ENCODE peak calls at places on chromosome 1, in eight cellular contexts. L, T, Y, N, O, B, I and H are unnamed samples.

GRCh38 chr1:161932668-161933067 is 91.0 kb downstream of the OLFML2B start:
- DNase-seq in L (no peak), T (peak), Y (no peak), N (no peak), O (no peak), B (no peak), I (no peak), H (no peak)

GRCh38 chr1:34268311-34269042 is 91.8 kb downstream of the C1orf94 start:
- DNase-seq in L (no peak), T (no peak), Y (peak), N (no peak), O (no peak), B (no peak), I (peak), H (no peak)

GRCh38 chr1:92980732-92981647 is 19.7 kb upstream of the DIPK1A start:
- DNase-seq in L (no peak), T (no peak), Y (no peak), N (no peak), O (no peak), B (no peak), I (no peak), H (no peak)

GRCh38 chr1:22318279-22318983 is 133.2 kb upstream of the ZBTB40 start:
- DNase-seq in L (no peak), T (no peak), Y (no peak), N (no peak), O (no peak), B (no peak), I (no peak), H (no peak)

GRCh38 chr1:207911983-207912760 is 1.2 kb upstream of the CD34 start:
- DNase-seq in L (no peak), T (no peak), Y (no peak), N (no peak), O (no peak), B (no peak), I (no peak), H (no peak)

GRCh38 chr1:15287035-15287434 is 40.0 kb downstream of the FHAD1 start:
- DNase-seq in L (no peak), T (no peak), Y (no peak), N (no peak), O (no peak), B (no peak), I (no peak), H (no peak)

GRCh38 chr1:227357229-227358078 is 39.2 kb upstream of the CDC42BPA start:
- DNase-seq in L (no peak), T (peak), Y (peak), N (no peak), O (no peak), B (peak), I (peak), H (peak)

GRCh38 chr1:239912471-239912870 is 179.2 kb upstream of the FMN2 start:
- DNase-seq in L (no peak), T (no peak), Y (no peak), N (no peak), O (no peak), B (peak), I (no peak), H (no peak)

GRCh38 chr1:23194119-23194984 is 22.9 kb downstream of the HTR1D start:
- DNase-seq in L (no peak), T (no peak), Y (no peak), N (no peak), O (no peak), B (peak), I (no peak), H (no peak)

GRCh38 chr1:24955161-24955560 is 25.1 kb upstream of the RUNX3 start:
- DNase-seq in L (no peak), T (no peak), Y (no peak), N (peak), O (peak), B (no peak), I (no peak), H (no peak)

GRCh38 chr1:247334378-247335133 is 2.9 kb upstream of the ZNF496 start:
- DNase-seq in L (no peak), T (no peak), Y (no peak), N (no peak), O (no peak), B (no peak), I (no peak), H (no peak)

GRCh38 chr1:2985121-2985561 is 36.1 kb upstream of the ACTRT2 start:
- DNase-seq in L (no peak), T (no peak), Y (no peak), N (no peak), O (no peak), B (no peak), I (no peak), H (no peak)

GRCh38 chr1:62271932-62272728 is 47.1 kb downstream of the KANK4 start:
- DNase-seq in L (peak), T (no peak), Y (no peak), N (peak), O (peak), B (no peak), I (peak), H (no peak)

GRCh38 chr1:1687846-1688245 is 4.7 kb downstream of the SLC35E2B start:
- DNase-seq in L (no peak), T (no peak), Y (no peak), N (no peak), O (no peak), B (no peak), I (no peak), H (no peak)

GRCh38 chr1:24914226-24915069 is 15.6 kb downstream of the RUNX3 start:
- DNase-seq in L (no peak), T (no peak), Y (no peak), N (no peak), O (no peak), B (no peak), I (no peak), H (no peak)

GRCh38 chr1:167503626-167504458 is 14.5 kb downstream of the CD247 start:
- DNase-seq in L (no peak), T (no peak), Y (no peak), N (no peak), O (no peak), B (no peak), I (no peak), H (no peak)

GRCh38 chr1:214666674-214667073 is 63.7 kb downstream of the CENPF start:
- DNase-seq in L (no peak), T (no peak), Y (no peak), N (no peak), O (no peak), B (no peak), I (no peak), H (no peak)

GRCh38 chr1:85319931-85320330 is 43.5 kb upstream of the BCL10 start:
- DNase-seq in L (no peak), T (no peak), Y (no peak), N (no peak), O (no peak), B (no peak), I (no peak), H (no peak)

GRCh38 chr1:176854725-176855433 is 309.6 kb downstream of the ASTN1 start:
- DNase-seq in L (no peak), T (no peak), Y (no peak), N (no peak), O (no peak), B (no peak), I (no peak), H (no peak)

GRCh38 chr1:74584185-74584584 is 71.8 kb upstream of the LRRC53 start:
- DNase-seq in L (no peak), T (no peak), Y (no peak), N (no peak), O (no peak), B (peak), I (no peak), H (no peak)

GRCh38 chr1:180299486-180300246 is 69.6 kb downstream of the LHX4 start:
- DNase-seq in L (no peak), T (no peak), Y (no peak), N (no peak), O (no peak), B (no peak), I (no peak), H (no peak)